ENCODE peak calls at places on chromosome 9, in four cellular contexts. One of them, this sample, is unnamed.

GRCh38 chr9:134648701-134649525 is 7.3 kb downstream of the COL5A1 start:
- DNase-seq in right lobe of liver: no peak
- DNase-seq in cardiac muscle cell: peak
- DNase-seq in kidney: peak
- DNase-seq in this sample: no peak

GRCh38 chr9:131608469-131609115 is 63.3 kb downstream of the PRRT1B start:
- DNase-seq in right lobe of liver: peak
- DNase-seq in cardiac muscle cell: peak
- DNase-seq in kidney: peak
- DNase-seq in this sample: peak

GRCh38 chr9:131289301-131290038 is at the start of gene PLPP7:
- DNase-seq in right lobe of liver: no peak
- DNase-seq in cardiac muscle cell: peak
- DNase-seq in kidney: peak
- DNase-seq in this sample: no peak

GRCh38 chr9:126384926-126385325 is 58.3 kb downstream of the MVB12B start:
- DNase-seq in right lobe of liver: peak
- DNase-seq in cardiac muscle cell: no peak
- DNase-seq in kidney: no peak
- DNase-seq in this sample: no peak

GRCh38 chr9:419571-420156 is 205.0 kb downstream of the DOCK8 start:
- DNase-seq in right lobe of liver: no peak
- DNase-seq in cardiac muscle cell: peak
- DNase-seq in kidney: no peak
- DNase-seq in this sample: no peak

GRCh38 chr9:97140566-97140965 is 101.6 kb upstream of the CTSV start:
- DNase-seq in right lobe of liver: no peak
- DNase-seq in cardiac muscle cell: no peak
- DNase-seq in kidney: no peak
- DNase-seq in this sample: no peak

GRCh38 chr9:128690684-128691034 is 1.6 kb downstream of the SET start:
- DNase-seq in right lobe of liver: no peak
- DNase-seq in cardiac muscle cell: no peak
- DNase-seq in kidney: no peak
- DNase-seq in this sample: no peak

GRCh38 chr9:106657951-106658350 is 205.0 kb upstream of the ZNF462 start:
- DNase-seq in right lobe of liver: no peak
- DNase-seq in cardiac muscle cell: no peak
- DNase-seq in kidney: no peak
- DNase-seq in this sample: no peak

GRCh38 chr9:120583958-120584369 is 4.0 kb upstream of the CDK5RAP2 start:
- DNase-seq in right lobe of liver: no peak
- DNase-seq in cardiac muscle cell: peak
- DNase-seq in kidney: no peak
- DNase-seq in this sample: no peak

GRCh38 chr9:7376213-7376612 is 423.4 kb downstream of the DMAC1 start:
- DNase-seq in right lobe of liver: no peak
- DNase-seq in cardiac muscle cell: no peak
- DNase-seq in kidney: no peak
- DNase-seq in this sample: no peak

GRCh38 chr9:131837316-131837715 is 97.4 kb upstream of the RAPGEF1 start:
- DNase-seq in right lobe of liver: peak
- DNase-seq in cardiac muscle cell: peak
- DNase-seq in kidney: peak
- DNase-seq in this sample: no peak

GRCh38 chr9:128494108-128494742 is 10.3 kb upstream of the GLE1 start:
- DNase-seq in right lobe of liver: peak
- DNase-seq in cardiac muscle cell: peak
- DNase-seq in kidney: peak
- DNase-seq in this sample: no peak

GRCh38 chr9:113566011-113566711 is 102.6 kb downstream of the RGS3 start:
- DNase-seq in right lobe of liver: peak
- DNase-seq in cardiac muscle cell: no peak
- DNase-seq in kidney: no peak
- DNase-seq in this sample: no peak

GRCh38 chr9:137815256-137816255 is 62.0 kb upstream of the CACNA1B start:
- DNase-seq in right lobe of liver: no peak
- DNase-seq in cardiac muscle cell: no peak
- DNase-seq in kidney: peak
- DNase-seq in this sample: no peak

GRCh38 chr9:130172858-130173461 is 756 bp downstream of the NCS1 start:
- DNase-seq in right lobe of liver: no peak
- DNase-seq in cardiac muscle cell: peak
- DNase-seq in kidney: peak
- DNase-seq in this sample: no peak

GRCh38 chr9:22054076-22054475 is 45.0 kb upstream of the CDKN2B start:
- DNase-seq in right lobe of liver: no peak
- DNase-seq in cardiac muscle cell: no peak
- DNase-seq in kidney: no peak
- DNase-seq in this sample: no peak

GRCh38 chr9:129779560-129780190 is 23.3 kb upstream of the TOR1B start:
- DNase-seq in right lobe of liver: no peak
- DNase-seq in cardiac muscle cell: no peak
- DNase-seq in kidney: no peak
- DNase-seq in this sample: no peak

GRCh38 chr9:134477927-134478326 is 151.7 kb downstream of the RXRA start:
- DNase-seq in right lobe of liver: no peak
- DNase-seq in cardiac muscle cell: no peak
- DNase-seq in kidney: no peak
- DNase-seq in this sample: no peak

GRCh38 chr9:120655005-120655622 is 59.2 kb downstream of the MEGF9 start:
- DNase-seq in right lobe of liver: no peak
- DNase-seq in cardiac muscle cell: peak
- DNase-seq in kidney: no peak
- DNase-seq in this sample: no peak

GRCh38 chr9:82382887-82383616 is 394.5 kb downstream of the SPATA31D1 start:
- DNase-seq in right lobe of liver: no peak
- DNase-seq in cardiac muscle cell: no peak
- DNase-seq in kidney: no peak
- DNase-seq in this sample: no peak

GRCh38 chr9:21970800-21971620 is 23.2 kb downstream of the CDKN2A start:
- DNase-seq in right lobe of liver: no peak
- DNase-seq in cardiac muscle cell: no peak
- DNase-seq in kidney: peak
- DNase-seq in this sample: no peak

GRCh38 chr9:37220971-37221370 is 100.6 kb downstream of the ZCCHC7 start:
- DNase-seq in right lobe of liver: no peak
- DNase-seq in cardiac muscle cell: peak
- DNase-seq in kidney: no peak
- DNase-seq in this sample: no peak

GRCh38 chr9:14485366-14485765 is 171.4 kb upstream of the NFIB start:
- DNase-seq in right lobe of liver: no peak
- DNase-seq in cardiac muscle cell: no peak
- DNase-seq in kidney: no peak
- DNase-seq in this sample: no peak

GRCh38 chr9:90921104-90921503 is 119.5 kb downstream of the SYK start:
- DNase-seq in right lobe of liver: peak
- DNase-seq in cardiac muscle cell: peak
- DNase-seq in kidney: peak
- DNase-seq in this sample: no peak

GRCh38 chr9:26687421-26687820 is 205.2 kb downstream of the CAAP1 start:
- DNase-seq in right lobe of liver: no peak
- DNase-seq in cardiac muscle cell: peak
- DNase-seq in kidney: no peak
- DNase-seq in this sample: no peak

GRCh38 chr9:136688274-136689107 is 1.2 kb upstream of the AGPAT2 start:
- DNase-seq in right lobe of liver: no peak
- DNase-seq in cardiac muscle cell: no peak
- DNase-seq in kidney: no peak
- DNase-seq in this sample: no peak

GRCh38 chr9:122263699-122264349 is 816 bp downstream of the RBM18 start:
- DNase-seq in right lobe of liver: no peak
- DNase-seq in cardiac muscle cell: peak
- DNase-seq in kidney: no peak
- DNase-seq in this sample: no peak

GRCh38 chr9:121927081-121927480 is 166.0 kb downstream of the TTLL11 start:
- DNase-seq in right lobe of liver: no peak
- DNase-seq in cardiac muscle cell: no peak
- DNase-seq in kidney: no peak
- DNase-seq in this sample: no peak

GRCh38 chr9:125241863-125242739 is 958 bp upstream of the HSPA5 start:
- DNase-seq in right lobe of liver: peak
- DNase-seq in cardiac muscle cell: no peak
- DNase-seq in kidney: peak
- DNase-seq in this sample: no peak

GRCh38 chr9:37669232-37669631 is 18.5 kb downstream of the FRMPD1 start:
- DNase-seq in right lobe of liver: no peak
- DNase-seq in cardiac muscle cell: no peak
- DNase-seq in kidney: no peak
- DNase-seq in this sample: no peak

GRCh38 chr9:122219856-122220672 is 8.7 kb downstream of the LHX6 start:
- DNase-seq in right lobe of liver: no peak
- DNase-seq in cardiac muscle cell: peak
- DNase-seq in kidney: peak
- DNase-seq in this sample: no peak

GRCh38 chr9:28073278-28073677 is 500.0 kb upstream of the C9orf72 start:
- DNase-seq in right lobe of liver: peak
- DNase-seq in cardiac muscle cell: peak
- DNase-seq in kidney: no peak
- DNase-seq in this sample: no peak

GRCh38 chr9:83167126-83167525 is 104.2 kb upstream of the RASEF start:
- DNase-seq in right lobe of liver: no peak
- DNase-seq in cardiac muscle cell: no peak
- DNase-seq in kidney: no peak
- DNase-seq in this sample: no peak

GRCh38 chr9:33166263-33167083 is 663 bp downstream of the B4GALT1 start:
- DNase-seq in right lobe of liver: peak
- DNase-seq in cardiac muscle cell: peak
- DNase-seq in kidney: no peak
- DNase-seq in this sample: no peak

GRCh38 chr9:79395691-79396558 is 175.8 kb upstream of the TLE4 start:
- DNase-seq in right lobe of liver: no peak
- DNase-seq in cardiac muscle cell: no peak
- DNase-seq in kidney: no peak
- DNase-seq in this sample: no peak

GRCh38 chr9:114304416-114305188 is 18.3 kb upstream of the ORM1 start:
- DNase-seq in right lobe of liver: peak
- DNase-seq in cardiac muscle cell: no peak
- DNase-seq in kidney: peak
- DNase-seq in this sample: no peak

GRCh38 chr9:95109456-95109855 is 208.1 kb downstream of the FANCC start:
- DNase-seq in right lobe of liver: no peak
- DNase-seq in cardiac muscle cell: no peak
- DNase-seq in kidney: peak
- DNase-seq in this sample: no peak

GRCh38 chr9:95110956-95111525 is 206.5 kb downstream of the FANCC start:
- DNase-seq in right lobe of liver: no peak
- DNase-seq in cardiac muscle cell: no peak
- DNase-seq in kidney: no peak
- DNase-seq in this sample: no peak

GRCh38 chr9:95111716-95112115 is 205.8 kb downstream of the FANCC start:
- DNase-seq in right lobe of liver: no peak
- DNase-seq in cardiac muscle cell: no peak
- DNase-seq in kidney: peak
- DNase-seq in this sample: no peak

GRCh38 chr9:95115104-95115503 is 202.4 kb downstream of the FANCC start:
- DNase-seq in right lobe of liver: no peak
- DNase-seq in cardiac muscle cell: no peak
- DNase-seq in kidney: no peak
- DNase-seq in this sample: no peak

DNA sequence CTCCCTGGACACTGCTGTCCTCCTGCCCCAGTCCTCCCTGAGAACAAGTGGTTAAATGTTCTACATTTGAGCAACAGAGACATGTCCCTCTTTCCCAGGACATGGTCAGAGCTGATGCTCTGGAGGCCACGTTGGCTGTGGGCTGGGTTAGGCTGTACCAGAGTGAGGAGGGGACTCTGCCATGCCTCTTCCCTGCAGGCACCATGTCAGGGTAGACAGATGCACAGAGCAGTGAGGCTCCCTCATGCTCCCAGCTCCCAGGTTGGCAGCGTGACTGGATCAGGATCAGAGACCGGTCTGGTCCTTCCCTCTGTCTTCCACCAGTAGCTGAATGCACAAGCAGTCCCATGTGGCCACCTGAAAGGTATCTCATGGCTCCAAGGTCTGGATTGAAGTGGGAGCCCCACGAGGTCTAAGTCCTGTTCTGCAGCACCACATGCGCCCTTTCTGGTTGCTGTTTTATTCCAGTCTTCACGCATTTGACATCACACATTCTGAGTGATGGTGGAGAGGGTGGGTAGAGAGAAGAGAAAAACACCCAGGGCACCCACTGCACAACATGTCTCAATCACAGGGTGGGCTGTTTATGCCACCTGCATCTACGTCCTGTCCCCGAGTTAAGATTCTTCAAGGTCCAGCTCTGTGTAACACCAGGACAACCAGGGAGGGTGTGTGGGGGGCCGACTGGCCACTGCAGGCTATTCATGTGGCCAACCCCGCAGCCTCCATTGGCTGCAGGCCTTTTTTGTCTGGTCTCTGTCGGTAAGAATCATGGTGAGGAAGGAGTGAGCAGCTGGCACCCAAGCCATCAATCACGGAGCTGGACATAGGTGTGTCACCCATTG is 204.9 kb downstream of the FANCC start:
- DNase-seq in right lobe of liver: no peak
- DNase-seq in cardiac muscle cell: no peak
- DNase-seq in kidney: peak
- DNase-seq in this sample: no peak
- H3K4me3 ChIP-seq in right lobe of liver: no peak
- H3K4me3 ChIP-seq in cardiac muscle cell: no peak
- H3K4me3 ChIP-seq in kidney: no peak
- H3K4me3 ChIP-seq in this sample: no peak

DNA sequence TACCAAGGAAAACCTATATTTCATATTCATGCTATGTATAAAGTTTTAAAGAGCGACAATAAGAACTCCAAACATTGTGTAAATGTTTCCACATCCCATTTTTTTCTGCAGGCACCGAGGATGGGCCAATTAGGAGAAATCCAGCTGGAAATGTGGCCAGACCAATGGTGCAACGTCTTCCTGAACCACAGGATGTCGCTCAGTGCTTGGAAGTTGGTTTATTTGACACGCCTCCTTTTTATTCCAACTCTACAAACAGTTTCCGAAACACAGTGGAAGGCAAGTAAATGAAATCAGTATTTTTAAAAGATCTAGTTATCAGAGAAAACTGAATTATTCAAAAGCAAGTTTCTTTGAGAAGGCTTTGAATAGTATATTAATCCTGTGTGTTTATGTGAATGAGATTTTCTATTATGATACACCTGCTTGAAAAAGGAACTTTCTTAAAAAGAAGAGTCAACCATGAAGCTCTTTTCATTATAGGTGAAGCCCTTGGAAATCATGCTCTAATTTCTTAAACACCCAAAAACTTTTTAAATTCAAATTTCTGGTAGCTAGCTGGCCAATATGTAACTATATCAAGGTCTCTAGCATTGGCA is 9.1 kb downstream of the TYRP1 start:
- DNase-seq in right lobe of liver: peak
- DNase-seq in cardiac muscle cell: peak
- DNase-seq in kidney: peak
- DNase-seq in this sample: no peak
- TF ChIP-seq CTCF in right lobe of liver: peak
- TF ChIP-seq CTCF in cardiac muscle cell: peak
- TF ChIP-seq CTCF in kidney: peak
- TF ChIP-seq CTCF in this sample: peak

GRCh38 chr9:110330484-110331115 is 7.1 kb downstream of the TXNDC8 start:
- DNase-seq in right lobe of liver: no peak
- DNase-seq in cardiac muscle cell: peak
- DNase-seq in kidney: no peak
- DNase-seq in this sample: no peak
- H3K4me3 ChIP-seq in right lobe of liver: no peak
- H3K4me3 ChIP-seq in cardiac muscle cell: no peak
- H3K4me3 ChIP-seq in kidney: no peak
- H3K4me3 ChIP-seq in this sample: no peak

GRCh38 chr9:119027901-119028699 is 341.1 kb downstream of the BRINP1 start:
- DNase-seq in right lobe of liver: no peak
- DNase-seq in cardiac muscle cell: no peak
- DNase-seq in kidney: no peak
- DNase-seq in this sample: no peak
- TF ChIP-seq CTCF in right lobe of liver: no peak
- TF ChIP-seq CTCF in cardiac muscle cell: no peak
- TF ChIP-seq CTCF in kidney: no peak
- TF ChIP-seq CTCF in this sample: no peak